ENCODE peak calls at places on chromosomes 12 and 14, in eight cellular contexts. U, F, H, Y, T, J, R and I are unnamed samples.
A peak's percentile ranks its signal among the peaks of the same experiment; 100 is the strongest.

GRCh38 chr12:16307843-16308475 is 30.5 kb upstream of the SLC15A5 start:
- DNase-seq in U (no peak), R (no peak), F (peak; percentile 27), T (no peak), Y (no peak), J (no peak), H (no peak), I (no peak)

GRCh38 chr12:42361909-42362706 is 36.1 kb downstream of the PPHLN1 start:
- DNase-seq in F (peak; percentile 5), H (no peak), T (no peak), J (no peak), R (no peak), U (no peak), Y (no peak), I (no peak)

GRCh38 chr12:104230704-104231103 is 15.1 kb downstream of the TXNRD1 start:
- DNase-seq in H (no peak), T (no peak), F (no peak), Y (no peak), J (peak; percentile 90), R (no peak), U (no peak), I (no peak)

GRCh38 chr12:53097207-53097563 is 282 bp upstream of the IGFBP6 start:
- DNase-seq in U (peak; percentile 24), Y (no peak), F (peak; percentile 43), T (no peak), J (peak; percentile 69), R (no peak), H (no peak), I (no peak)

GRCh38 chr12:53480425-53481107 is 18.7 kb downstream of the MAP3K12 start:
- DNase-seq in T (no peak), J (no peak), Y (no peak), R (no peak), U (no peak), F (no peak), H (no peak), I (no peak)

GRCh38 chr12:121095544-121096198 is 37.0 kb upstream of the P2RX7 start:
- DNase-seq in T (peak; percentile 96), H (peak; percentile 69), U (peak; percentile 36), Y (peak; percentile 83), J (peak; percentile 88), R (peak; percentile 75), F (peak; percentile 35), I (peak; percentile 65)

GRCh38 chr12:85865905-85866304 is 8.2 kb upstream of the NTS start:
- DNase-seq in U (no peak), T (no peak), F (peak; percentile 22), Y (no peak), H (no peak), R (no peak), J (no peak), I (peak; percentile 86)

GRCh38 chr14:64682173-64682710 is 22.0 kb upstream of the PLEKHG3 start:
- DNase-seq in H (no peak), Y (peak; percentile 82), R (no peak), F (peak; percentile 36), T (no peak), J (peak; percentile 86), U (peak; percentile 62), I (no peak)

GRCh38 chr14:21940887-21941855 is 267.6 kb upstream of the OR4E1 start:
- DNase-seq in J (peak; percentile 38), Y (peak; percentile 44), T (peak; percentile 18), R (peak; percentile 28), U (peak; percentile 2), F (peak; percentile 24), H (no peak), I (peak; percentile 10)

GRCh38 chr14:80206351-80206750 is 5.0 kb downstream of the DIO2 start:
- DNase-seq in U (peak; percentile 36), F (no peak), T (no peak), Y (no peak), H (no peak), J (no peak), R (no peak), I (no peak)

GRCh38 chr12:40693503-40693863 is 1.2 kb downstream of the CNTN1 start:
- DNase-seq in T (peak; percentile 77), F (no peak), R (no peak), J (peak; percentile 70), U (peak; percentile 6), Y (peak; percentile 40), H (peak; percentile 31), I (peak; percentile 76)

GRCh38 chr14:23174266-23174665 is 9.2 kb downstream of the SLC7A8 start:
- DNase-seq in Y (peak; percentile 63), H (no peak), T (no peak), F (peak; percentile 85), J (no peak), U (no peak), R (no peak), I (no peak)

GRCh38 chr12:97837401-97837800 is 374.8 kb downstream of the RMST start:
- DNase-seq in Y (peak; percentile 32), F (peak; percentile 84), J (no peak), T (no peak), U (peak; percentile 76), R (no peak), H (peak; percentile 42), I (no peak)

GRCh38 chr12:49264466-49264872 is 413 bp upstream of the TUBA1C start:
- DNase-seq in F (no peak), Y (peak; percentile 80), T (peak; percentile 58), H (no peak), J (no peak), R (no peak), U (no peak), I (no peak)

GRCh38 chr12:84973026-84973425 is 60.4 kb upstream of the SLC6A15 start:
- DNase-seq in H (no peak), R (no peak), F (no peak), U (no peak), Y (no peak), T (no peak), J (no peak), I (no peak)

GRCh38 chr14:95522116-95522515 is 5.7 kb upstream of the SYNE3 start:
- DNase-seq in J (no peak), T (no peak), H (no peak), F (no peak), R (no peak), U (no peak), Y (no peak), I (no peak)

GRCh38 chr12:50690923-50691322 is 73.0 kb upstream of the ATF1 start:
- DNase-seq in Y (no peak), T (no peak), U (peak; percentile 7), H (no peak), F (peak; percentile 12), J (no peak), R (no peak), I (no peak)

GRCh38 chr14:95504135-95505029 is 12.1 kb downstream of the SYNE3 start:
- DNase-seq in J (no peak), U (peak; percentile 60), H (no peak), F (peak; percentile 84), Y (no peak), T (no peak), R (peak; percentile 82), I (no peak)

GRCh38 chr14:104101651-104102281 is 16.3 kb downstream of the ASPG start:
- DNase-seq in U (no peak), R (no peak), Y (no peak), T (no peak), F (no peak), H (no peak), J (no peak), I (no peak)

GRCh38 chr12:19032826-19033225 is 96.7 kb upstream of the PLEKHA5 start:
- DNase-seq in U (no peak), Y (no peak), F (no peak), T (no peak), J (no peak), R (no peak), H (no peak), I (no peak)

GRCh38 chr12:132904718-132905328 is 17.4 kb upstream of the CHFR start:
- DNase-seq in R (peak; percentile 73), T (no peak), F (peak; percentile 57), Y (peak; percentile 48), H (peak; percentile 78), U (peak; percentile 38), J (peak; percentile 94), I (peak; percentile 85)

GRCh38 chr12:90574676-90575075 is 380.3 kb downstream of the CCER1 start:
- DNase-seq in U (no peak), J (no peak), H (no peak), R (no peak), T (no peak), Y (no peak), F (no peak), I (no peak)
- TF ChIP-seq CTCF in U (no peak), J (no peak), H (no peak), R (no peak), T (no peak), Y (no peak), F (no peak), I (no peak)

DNA sequence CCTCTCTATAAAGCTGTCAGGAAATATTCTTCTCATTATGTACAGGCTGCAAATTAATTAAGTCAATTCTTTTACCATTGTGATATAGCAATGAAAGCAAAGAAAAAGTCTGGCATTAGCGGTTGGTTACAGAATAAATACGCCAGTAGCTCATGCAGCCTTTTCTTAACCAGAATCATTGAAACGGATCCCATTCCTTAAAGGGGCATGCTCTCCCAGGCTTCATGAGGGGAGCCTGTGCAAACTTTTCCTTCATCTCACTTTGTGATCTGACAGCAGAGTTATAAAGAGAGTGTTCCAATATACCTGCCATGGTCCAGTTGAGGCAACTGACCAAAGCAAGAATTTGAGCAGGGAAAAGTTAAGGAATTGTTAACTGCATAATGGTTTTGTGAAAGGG is 337.7 kb downstream of the EMP1 start:
- DNase-seq in U (no peak), F (no peak), H (no peak), R (no peak), T (no peak), J (no peak), Y (no peak), I (no peak)
- TF ChIP-seq CTCF in U (no peak), F (no peak), H (no peak), R (no peak), T (no peak), J (no peak), Y (no peak), I (no peak)

DNA sequence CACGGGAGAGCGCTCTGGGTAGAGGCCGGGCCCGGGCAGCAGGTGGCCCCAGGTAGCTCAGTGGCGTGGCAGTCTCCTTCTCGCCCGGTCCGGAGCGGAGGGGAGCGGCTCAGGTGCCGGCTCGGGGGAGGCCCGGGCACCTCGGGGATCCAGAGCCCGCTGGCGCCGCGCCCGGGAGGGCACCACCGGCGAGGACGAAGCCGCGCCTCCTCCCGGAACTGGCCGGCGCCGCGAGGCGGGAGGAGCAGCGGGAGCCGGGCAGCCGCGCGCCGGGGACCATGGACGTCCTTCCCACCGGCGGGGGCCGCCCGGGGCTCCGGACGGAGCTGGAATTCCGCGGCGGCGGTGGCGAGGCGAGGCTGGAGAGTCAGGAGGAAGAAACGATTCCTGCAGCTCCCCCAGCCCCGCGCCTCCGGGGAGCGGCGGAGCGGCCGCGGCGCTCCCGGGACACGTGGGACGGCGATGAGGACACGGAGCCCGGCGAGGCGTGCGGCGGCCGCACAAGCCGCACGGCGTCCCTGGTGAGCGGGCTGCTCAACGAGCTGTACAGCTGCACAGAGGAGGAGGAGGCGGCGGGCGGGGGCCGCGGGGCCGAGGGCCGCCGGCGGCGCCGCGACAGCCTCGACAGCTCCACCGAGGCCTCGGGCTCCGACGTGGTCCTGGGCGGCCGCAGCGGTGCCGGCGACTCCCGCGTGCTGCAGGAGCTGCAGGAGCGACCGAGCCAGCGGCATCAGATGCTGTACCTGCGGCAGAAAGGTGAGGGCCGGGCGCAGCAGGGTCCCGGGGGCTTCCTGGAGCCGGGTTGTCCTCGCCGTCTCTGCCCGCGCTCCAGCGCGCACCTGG is 21.5 kb upstream of the GNS start:
- DNase-seq in U (no peak), R (peak; percentile 26), J (peak; percentile 73), Y (peak; percentile 61), T (peak; percentile 44), F (no peak), H (peak; percentile 74), I (peak; percentile 47)
- TF ChIP-seq CTCF in U (no peak), R (no peak), J (peak; percentile 21), Y (no peak), T (no peak), F (no peak), H (no peak), I (no peak)

GRCh38 chr14:24279301-24280186 is 8.1 kb upstream of the RABGGTA start:
- DNase-seq in T (no peak), R (peak; percentile 77), F (peak; percentile 6), U (no peak), H (no peak), Y (no peak), J (no peak), I (no peak)
- TF ChIP-seq CTCF in T (no peak), R (peak; percentile 16), F (no peak), U (no peak), H (no peak), Y (no peak), J (peak; percentile 34), I (no peak)